ENCODE peak calls at places on chromosomes 16 and 17, in seven cellular contexts. One of them, this sample, is unnamed. For H3K36me3, the result is how much of the 10 kb centered on the place peaks cover.

GRCh38 chr17:12342609-12343248 is 322.1 kb downstream of the MAP2K4 start:
- DNase-seq in effector memory CD4-positive, alpha-beta T cell: no peak
- DNase-seq in cardiac muscle cell: peak
- DNase-seq in Peyer's patch: no peak
- DNase-seq in IMR-90: no peak
- DNase-seq in fibroblast of lung: no peak
- DNase-seq in neuronal stem cell: peak
- DNase-seq in this sample: no peak

GRCh38 chr17:35299108-35299507 is 56.2 kb downstream of the SLFN5 start:
- DNase-seq in effector memory CD4-positive, alpha-beta T cell: no peak
- DNase-seq in cardiac muscle cell: no peak
- DNase-seq in Peyer's patch: no peak
- DNase-seq in IMR-90: no peak
- DNase-seq in fibroblast of lung: no peak
- DNase-seq in neuronal stem cell: no peak
- DNase-seq in this sample: no peak

GRCh38 chr16:3115561-3115960 is 3.2 kb downstream of the ZNF205 start:
- DNase-seq in effector memory CD4-positive, alpha-beta T cell: no peak
- DNase-seq in cardiac muscle cell: no peak
- DNase-seq in Peyer's patch: no peak
- DNase-seq in IMR-90: no peak
- DNase-seq in fibroblast of lung: no peak
- DNase-seq in neuronal stem cell: no peak
- DNase-seq in this sample: no peak

GRCh38 chr16:84498859-84499620 is 5.4 kb downstream of the MEAK7 start:
- DNase-seq in effector memory CD4-positive, alpha-beta T cell: no peak
- DNase-seq in cardiac muscle cell: no peak
- DNase-seq in Peyer's patch: no peak
- DNase-seq in IMR-90: no peak
- DNase-seq in fibroblast of lung: no peak
- DNase-seq in neuronal stem cell: no peak
- DNase-seq in this sample: no peak

GRCh38 chr16:67613808-67614207 is 31.1 kb upstream of the CARMIL2 start:
- DNase-seq in effector memory CD4-positive, alpha-beta T cell: no peak
- DNase-seq in cardiac muscle cell: no peak
- DNase-seq in Peyer's patch: no peak
- DNase-seq in IMR-90: no peak
- DNase-seq in fibroblast of lung: no peak
- DNase-seq in neuronal stem cell: no peak
- DNase-seq in this sample: no peak

GRCh38 chr17:41777579-41778188 is 8.8 kb downstream of the JUP start:
- DNase-seq in effector memory CD4-positive, alpha-beta T cell: no peak
- DNase-seq in cardiac muscle cell: peak
- DNase-seq in Peyer's patch: peak
- DNase-seq in IMR-90: peak
- DNase-seq in fibroblast of lung: peak
- DNase-seq in neuronal stem cell: no peak
- DNase-seq in this sample: peak

GRCh38 chr16:66454751-66455150 is 27.7 kb downstream of the BEAN1 start:
- DNase-seq in effector memory CD4-positive, alpha-beta T cell: no peak
- DNase-seq in cardiac muscle cell: no peak
- DNase-seq in Peyer's patch: no peak
- DNase-seq in IMR-90: no peak
- DNase-seq in fibroblast of lung: no peak
- DNase-seq in neuronal stem cell: no peak
- DNase-seq in this sample: no peak

GRCh38 chr17:2068101-2068518 is 13.2 kb downstream of the HIC1 start:
- DNase-seq in effector memory CD4-positive, alpha-beta T cell: no peak
- DNase-seq in cardiac muscle cell: peak
- DNase-seq in Peyer's patch: no peak
- DNase-seq in IMR-90: peak
- DNase-seq in fibroblast of lung: peak
- DNase-seq in neuronal stem cell: no peak
- DNase-seq in this sample: no peak

GRCh38 chr16:48384305-48384981 is 770 bp downstream of the SIAH1 start:
- DNase-seq in effector memory CD4-positive, alpha-beta T cell: peak
- DNase-seq in cardiac muscle cell: peak
- DNase-seq in Peyer's patch: peak
- DNase-seq in IMR-90: peak
- DNase-seq in fibroblast of lung: peak
- DNase-seq in neuronal stem cell: peak
- DNase-seq in this sample: peak

GRCh38 chr17:63405741-63406261 is 40.3 kb downstream of the CYB561 start:
- DNase-seq in effector memory CD4-positive, alpha-beta T cell: no peak
- DNase-seq in cardiac muscle cell: peak
- DNase-seq in Peyer's patch: no peak
- DNase-seq in IMR-90: peak
- DNase-seq in fibroblast of lung: peak
- DNase-seq in neuronal stem cell: no peak
- DNase-seq in this sample: no peak

GRCh38 chr16:12439443-12440232 is 364.0 kb downstream of the CPPED1 start:
- DNase-seq in effector memory CD4-positive, alpha-beta T cell: no peak
- DNase-seq in cardiac muscle cell: no peak
- DNase-seq in Peyer's patch: no peak
- DNase-seq in IMR-90: no peak
- DNase-seq in fibroblast of lung: no peak
- DNase-seq in neuronal stem cell: no peak
- DNase-seq in this sample: no peak

GRCh38 chr16:49500211-49500610 is 126.6 kb downstream of the C16orf78 start:
- DNase-seq in effector memory CD4-positive, alpha-beta T cell: no peak
- DNase-seq in cardiac muscle cell: no peak
- DNase-seq in Peyer's patch: no peak
- DNase-seq in IMR-90: no peak
- DNase-seq in fibroblast of lung: no peak
- DNase-seq in neuronal stem cell: no peak
- DNase-seq in this sample: no peak

GRCh38 chr17:29178750-29179231 is 1.4 kb downstream of the MYO18A start:
- DNase-seq in effector memory CD4-positive, alpha-beta T cell: no peak
- DNase-seq in cardiac muscle cell: no peak
- DNase-seq in Peyer's patch: peak
- DNase-seq in IMR-90: no peak
- DNase-seq in fibroblast of lung: no peak
- DNase-seq in neuronal stem cell: no peak
- DNase-seq in this sample: no peak

GRCh38 chr16:22297871-22298733 is 893 bp downstream of the POLR3E start:
- DNase-seq in effector memory CD4-positive, alpha-beta T cell: peak
- DNase-seq in cardiac muscle cell: peak
- DNase-seq in Peyer's patch: no peak
- DNase-seq in IMR-90: peak
- DNase-seq in fibroblast of lung: peak
- DNase-seq in neuronal stem cell: peak
- DNase-seq in this sample: peak

GRCh38 chr17:82491533-82491932 is 28.0 kb upstream of the FOXK2 start:
- DNase-seq in effector memory CD4-positive, alpha-beta T cell: no peak
- DNase-seq in cardiac muscle cell: no peak
- DNase-seq in Peyer's patch: no peak
- DNase-seq in IMR-90: no peak
- DNase-seq in fibroblast of lung: no peak
- DNase-seq in neuronal stem cell: no peak
- DNase-seq in this sample: no peak

GRCh38 chr16:11797957-11798299 is 870 bp upstream of the ZC3H7A start:
- DNase-seq in effector memory CD4-positive, alpha-beta T cell: no peak
- DNase-seq in cardiac muscle cell: no peak
- DNase-seq in Peyer's patch: no peak
- DNase-seq in IMR-90: no peak
- DNase-seq in fibroblast of lung: no peak
- DNase-seq in neuronal stem cell: no peak
- DNase-seq in this sample: no peak

GRCh38 chr17:17446666-17447155 is 30.1 kb upstream of the MED9 start:
- DNase-seq in effector memory CD4-positive, alpha-beta T cell: no peak
- DNase-seq in cardiac muscle cell: no peak
- DNase-seq in Peyer's patch: no peak
- DNase-seq in IMR-90: no peak
- DNase-seq in fibroblast of lung: no peak
- DNase-seq in neuronal stem cell: no peak
- DNase-seq in this sample: no peak

GRCh38 chr17:65260626-65261025 is 123.5 kb downstream of the RGS9 start:
- DNase-seq in effector memory CD4-positive, alpha-beta T cell: no peak
- DNase-seq in cardiac muscle cell: no peak
- DNase-seq in Peyer's patch: no peak
- DNase-seq in IMR-90: no peak
- DNase-seq in fibroblast of lung: no peak
- DNase-seq in neuronal stem cell: no peak
- DNase-seq in this sample: no peak

GRCh38 chr17:49450735-49451134 is 36.1 kb upstream of the PHB1 start:
- DNase-seq in effector memory CD4-positive, alpha-beta T cell: no peak
- DNase-seq in cardiac muscle cell: no peak
- DNase-seq in Peyer's patch: no peak
- DNase-seq in IMR-90: peak
- DNase-seq in fibroblast of lung: peak
- DNase-seq in neuronal stem cell: no peak
- DNase-seq in this sample: no peak

GRCh38 chr16:13912891-13913290 is 7.1 kb upstream of the ERCC4 start:
- DNase-seq in effector memory CD4-positive, alpha-beta T cell: no peak
- DNase-seq in cardiac muscle cell: no peak
- DNase-seq in Peyer's patch: no peak
- DNase-seq in IMR-90: no peak
- DNase-seq in fibroblast of lung: no peak
- DNase-seq in neuronal stem cell: no peak
- DNase-seq in this sample: no peak
- H3K36me3 ChIP-seq in effector memory CD4-positive, alpha-beta T cell: under half
- H3K36me3 ChIP-seq in cardiac muscle cell: under half
- H3K36me3 ChIP-seq in Peyer's patch: under half
- H3K36me3 ChIP-seq in IMR-90: under half
- H3K36me3 ChIP-seq in fibroblast of lung: under half
- H3K36me3 ChIP-seq in neuronal stem cell: under half
- H3K36me3 ChIP-seq in this sample: under half

GRCh38 chr17:80510132-80510531 is 33.7 kb upstream of the NPTX1 start:
- DNase-seq in effector memory CD4-positive, alpha-beta T cell: no peak
- DNase-seq in cardiac muscle cell: no peak
- DNase-seq in Peyer's patch: no peak
- DNase-seq in IMR-90: no peak
- DNase-seq in fibroblast of lung: no peak
- DNase-seq in neuronal stem cell: no peak
- DNase-seq in this sample: no peak
- H3K36me3 ChIP-seq in effector memory CD4-positive, alpha-beta T cell: under half
- H3K36me3 ChIP-seq in cardiac muscle cell: under half
- H3K36me3 ChIP-seq in Peyer's patch: under half
- H3K36me3 ChIP-seq in IMR-90: under half
- H3K36me3 ChIP-seq in fibroblast of lung: under half
- H3K36me3 ChIP-seq in neuronal stem cell: under half
- H3K36me3 ChIP-seq in this sample: under half

GRCh38 chr17:38809828-38810227 is 10.5 kb upstream of the PIP4K2B start:
- DNase-seq in effector memory CD4-positive, alpha-beta T cell: no peak
- DNase-seq in cardiac muscle cell: no peak
- DNase-seq in Peyer's patch: no peak
- DNase-seq in IMR-90: no peak
- DNase-seq in fibroblast of lung: no peak
- DNase-seq in neuronal stem cell: no peak
- DNase-seq in this sample: no peak
- H3K36me3 ChIP-seq in effector memory CD4-positive, alpha-beta T cell: half or more
- H3K36me3 ChIP-seq in cardiac muscle cell: under half
- H3K36me3 ChIP-seq in Peyer's patch: half or more
- H3K36me3 ChIP-seq in IMR-90: under half
- H3K36me3 ChIP-seq in fibroblast of lung: under half
- H3K36me3 ChIP-seq in neuronal stem cell: half or more
- H3K36me3 ChIP-seq in this sample: half or more

DNA sequence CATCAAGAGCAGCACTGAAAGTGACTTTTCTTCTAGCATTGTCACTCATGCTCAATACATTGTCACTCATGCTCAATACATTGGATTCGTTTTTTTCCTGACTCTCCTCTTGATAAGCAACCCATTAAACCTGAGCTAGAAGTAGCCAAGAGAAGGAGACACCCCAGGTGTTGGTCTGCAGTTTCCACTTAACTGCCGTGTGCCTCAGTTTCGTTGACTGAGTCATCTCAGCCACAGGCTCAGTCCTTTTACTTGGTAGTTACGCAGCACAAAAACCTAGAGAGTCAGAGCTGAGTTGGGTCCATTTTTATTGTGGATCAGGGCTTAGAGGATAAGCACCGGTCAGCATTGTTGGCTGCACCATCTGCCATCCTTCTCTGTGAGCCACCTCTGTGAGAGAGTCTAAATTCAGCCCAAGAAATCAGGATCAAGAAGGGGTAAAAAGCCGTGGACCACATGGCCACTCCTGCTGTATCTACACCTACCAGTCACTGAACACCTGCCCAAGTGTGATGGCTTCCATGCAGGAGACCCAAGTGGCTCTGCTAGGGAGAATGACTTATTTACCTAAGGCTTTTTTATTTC is 11.3 kb downstream of the GINS2 start:
- DNase-seq in effector memory CD4-positive, alpha-beta T cell: no peak
- DNase-seq in cardiac muscle cell: no peak
- DNase-seq in Peyer's patch: no peak
- DNase-seq in IMR-90: no peak
- DNase-seq in fibroblast of lung: no peak
- DNase-seq in neuronal stem cell: no peak
- DNase-seq in this sample: no peak
- H3K36me3 ChIP-seq in effector memory CD4-positive, alpha-beta T cell: under half
- H3K36me3 ChIP-seq in cardiac muscle cell: under half
- H3K36me3 ChIP-seq in Peyer's patch: under half
- H3K36me3 ChIP-seq in IMR-90: under half
- H3K36me3 ChIP-seq in fibroblast of lung: under half
- H3K36me3 ChIP-seq in neuronal stem cell: half or more
- H3K36me3 ChIP-seq in this sample: under half

GRCh38 chr16:69116911-69117310 is 11.5 kb downstream of the HAS3 start:
- DNase-seq in effector memory CD4-positive, alpha-beta T cell: no peak
- DNase-seq in cardiac muscle cell: no peak
- DNase-seq in Peyer's patch: peak
- DNase-seq in IMR-90: no peak
- DNase-seq in fibroblast of lung: no peak
- DNase-seq in neuronal stem cell: no peak
- DNase-seq in this sample: no peak
- H3K36me3 ChIP-seq in effector memory CD4-positive, alpha-beta T cell: under half
- H3K36me3 ChIP-seq in cardiac muscle cell: under half
- H3K36me3 ChIP-seq in Peyer's patch: half or more
- H3K36me3 ChIP-seq in IMR-90: half or more
- H3K36me3 ChIP-seq in fibroblast of lung: under half
- H3K36me3 ChIP-seq in neuronal stem cell: half or more
- H3K36me3 ChIP-seq in this sample: under half

GRCh38 chr16:27543801-27544200 is 5.9 kb downstream of the GTF3C1 start:
- DNase-seq in effector memory CD4-positive, alpha-beta T cell: no peak
- DNase-seq in cardiac muscle cell: no peak
- DNase-seq in Peyer's patch: no peak
- DNase-seq in IMR-90: no peak
- DNase-seq in fibroblast of lung: peak
- DNase-seq in neuronal stem cell: no peak
- DNase-seq in this sample: no peak

GRCh38 chr16:27544671-27545070 is 5.0 kb downstream of the GTF3C1 start:
- DNase-seq in effector memory CD4-positive, alpha-beta T cell: no peak
- DNase-seq in cardiac muscle cell: no peak
- DNase-seq in Peyer's patch: no peak
- DNase-seq in IMR-90: no peak
- DNase-seq in fibroblast of lung: no peak
- DNase-seq in neuronal stem cell: no peak
- DNase-seq in this sample: no peak

GRCh38 chr16:27538508-27538907 is 11.2 kb downstream of the GTF3C1 start:
- DNase-seq in effector memory CD4-positive, alpha-beta T cell: no peak
- DNase-seq in cardiac muscle cell: peak
- DNase-seq in Peyer's patch: no peak
- DNase-seq in IMR-90: no peak
- DNase-seq in fibroblast of lung: no peak
- DNase-seq in neuronal stem cell: no peak
- DNase-seq in this sample: no peak

GRCh38 chr16:27539120-27539519 is 10.6 kb downstream of the GTF3C1 start:
- DNase-seq in effector memory CD4-positive, alpha-beta T cell: no peak
- DNase-seq in cardiac muscle cell: peak
- DNase-seq in Peyer's patch: no peak
- DNase-seq in IMR-90: no peak
- DNase-seq in fibroblast of lung: no peak
- DNase-seq in neuronal stem cell: no peak
- DNase-seq in this sample: no peak

GRCh38 chr16:27539636-27540035 is 10.1 kb downstream of the GTF3C1 start:
- DNase-seq in effector memory CD4-positive, alpha-beta T cell: no peak
- DNase-seq in cardiac muscle cell: no peak
- DNase-seq in Peyer's patch: no peak
- DNase-seq in IMR-90: no peak
- DNase-seq in fibroblast of lung: no peak
- DNase-seq in neuronal stem cell: no peak
- DNase-seq in this sample: no peak
- H3K36me3 ChIP-seq in effector memory CD4-positive, alpha-beta T cell: half or more
- H3K36me3 ChIP-seq in cardiac muscle cell: half or more
- H3K36me3 ChIP-seq in Peyer's patch: half or more
- H3K36me3 ChIP-seq in IMR-90: half or more
- H3K36me3 ChIP-seq in fibroblast of lung: under half
- H3K36me3 ChIP-seq in neuronal stem cell: half or more
- H3K36me3 ChIP-seq in this sample: half or more

This sample was measured in MG63.